ENCODE peak calls at places on chromosome 19, in nine cellular contexts. One of them, this sample, is unnamed.
A peak's percentile ranks its signal among the peaks of the same experiment; 100 is the strongest.

GRCh38 chr19:47613165-47614146 is 4.5 kb downstream of the BICRA start:
- DNase-seq in AG09309: no peak
- DNase-seq in CD4-positive, alpha-beta T cell: no peak
- DNase-seq in brain microvascular endothelial cell: peak; percentile 49
- DNase-seq in B cell: no peak
- DNase-seq in progenitor cell of endocrine pancreas: no peak
- DNase-seq in cardiac muscle cell: peak; percentile 60
- DNase-seq in thoracic aorta: no peak
- DNase-seq in tibial artery: no peak
- DNase-seq in this sample: no peak

GRCh38 chr19:21474671-21475181 is 30.7 kb upstream of the ZNF429 start:
- DNase-seq in AG09309: no peak
- DNase-seq in thoracic aorta: peak; percentile 20
- DNase-seq in cardiac muscle cell: peak; percentile 92
- DNase-seq in tibial artery: peak; percentile 85
- DNase-seq in CD4-positive, alpha-beta T cell: peak; percentile 61
- DNase-seq in progenitor cell of endocrine pancreas: peak; percentile 90
- DNase-seq in B cell: peak; percentile 83
- DNase-seq in brain microvascular endothelial cell: peak; percentile 32
- DNase-seq in this sample: peak; percentile 55

GRCh38 chr19:46821512-46822359 is 28.9 kb downstream of the AP2S1 start:
- DNase-seq in brain microvascular endothelial cell: no peak
- DNase-seq in CD4-positive, alpha-beta T cell: peak; percentile 33
- DNase-seq in cardiac muscle cell: no peak
- DNase-seq in thoracic aorta: no peak
- DNase-seq in AG09309: no peak
- DNase-seq in tibial artery: no peak
- DNase-seq in progenitor cell of endocrine pancreas: no peak
- DNase-seq in B cell: peak; percentile 83
- DNase-seq in this sample: peak; percentile 62

GRCh38 chr19:51959791-51960190 is 26.8 kb downstream of the ZNF350 start:
- DNase-seq in thoracic aorta: no peak
- DNase-seq in B cell: no peak
- DNase-seq in tibial artery: no peak
- DNase-seq in CD4-positive, alpha-beta T cell: no peak
- DNase-seq in AG09309: no peak
- DNase-seq in cardiac muscle cell: no peak
- DNase-seq in brain microvascular endothelial cell: no peak
- DNase-seq in progenitor cell of endocrine pancreas: no peak
- DNase-seq in this sample: no peak

GRCh38 chr19:52734340-52734892 is 428 bp downstream of the ZNF611 start:
- DNase-seq in CD4-positive, alpha-beta T cell: no peak
- DNase-seq in cardiac muscle cell: peak; percentile 34
- DNase-seq in B cell: no peak
- DNase-seq in brain microvascular endothelial cell: peak; percentile 32
- DNase-seq in progenitor cell of endocrine pancreas: no peak
- DNase-seq in tibial artery: no peak
- DNase-seq in AG09309: no peak
- DNase-seq in thoracic aorta: no peak
- DNase-seq in this sample: peak; percentile 41

GRCh38 chr19:3184847-3185481 is 766 bp upstream of the NCLN start:
- DNase-seq in brain microvascular endothelial cell: peak; percentile 75
- DNase-seq in thoracic aorta: peak; percentile 31
- DNase-seq in progenitor cell of endocrine pancreas: no peak
- DNase-seq in AG09309: peak; percentile 8
- DNase-seq in CD4-positive, alpha-beta T cell: peak; percentile 76
- DNase-seq in cardiac muscle cell: peak; percentile 82
- DNase-seq in tibial artery: no peak
- DNase-seq in B cell: no peak
- DNase-seq in this sample: no peak

GRCh38 chr19:4967738-4968461 is 1.0 kb upstream of the KDM4B start:
- DNase-seq in brain microvascular endothelial cell: no peak
- DNase-seq in AG09309: peak; percentile 75
- DNase-seq in B cell: no peak
- DNase-seq in thoracic aorta: no peak
- DNase-seq in cardiac muscle cell: no peak
- DNase-seq in tibial artery: no peak
- DNase-seq in progenitor cell of endocrine pancreas: no peak
- DNase-seq in CD4-positive, alpha-beta T cell: no peak
- DNase-seq in this sample: no peak

GRCh38 chr19:17136617-17137016 is 61.0 kb downstream of the MYO9B start:
- DNase-seq in brain microvascular endothelial cell: no peak
- DNase-seq in B cell: no peak
- DNase-seq in AG09309: no peak
- DNase-seq in CD4-positive, alpha-beta T cell: no peak
- DNase-seq in tibial artery: no peak
- DNase-seq in thoracic aorta: no peak
- DNase-seq in progenitor cell of endocrine pancreas: no peak
- DNase-seq in cardiac muscle cell: no peak
- DNase-seq in this sample: no peak

GRCh38 chr19:16461630-16462051 is 10.1 kb downstream of the EPS15L1 start:
- DNase-seq in AG09309: no peak
- DNase-seq in thoracic aorta: no peak
- DNase-seq in B cell: no peak
- DNase-seq in progenitor cell of endocrine pancreas: no peak
- DNase-seq in cardiac muscle cell: no peak
- DNase-seq in CD4-positive, alpha-beta T cell: no peak
- DNase-seq in tibial artery: no peak
- DNase-seq in brain microvascular endothelial cell: no peak
- DNase-seq in this sample: no peak

GRCh38 chr19:4390017-4390861 is 10.1 kb downstream of the SH3GL1 start:
- DNase-seq in tibial artery: peak; percentile 76
- DNase-seq in thoracic aorta: no peak
- DNase-seq in brain microvascular endothelial cell: no peak
- DNase-seq in AG09309: no peak
- DNase-seq in B cell: no peak
- DNase-seq in CD4-positive, alpha-beta T cell: no peak
- DNase-seq in cardiac muscle cell: peak; percentile 88
- DNase-seq in progenitor cell of endocrine pancreas: no peak
- DNase-seq in this sample: no peak

GRCh38 chr19:4499855-4500254 is 18.4 kb downstream of the PLIN4 start:
- DNase-seq in CD4-positive, alpha-beta T cell: no peak
- DNase-seq in thoracic aorta: no peak
- DNase-seq in tibial artery: no peak
- DNase-seq in cardiac muscle cell: no peak
- DNase-seq in B cell: no peak
- DNase-seq in progenitor cell of endocrine pancreas: no peak
- DNase-seq in brain microvascular endothelial cell: no peak
- DNase-seq in AG09309: no peak
- DNase-seq in this sample: no peak

GRCh38 chr19:15379996-15380647 is 535 bp upstream of the AKAP8 start:
- DNase-seq in cardiac muscle cell: peak; percentile 69
- DNase-seq in progenitor cell of endocrine pancreas: no peak
- DNase-seq in AG09309: no peak
- DNase-seq in thoracic aorta: no peak
- DNase-seq in CD4-positive, alpha-beta T cell: no peak
- DNase-seq in brain microvascular endothelial cell: peak; percentile 12
- DNase-seq in tibial artery: no peak
- DNase-seq in B cell: no peak
- DNase-seq in this sample: peak; percentile 72

GRCh38 chr19:51693819-51694218 is 689 bp downstream of the SPACA6 start:
- DNase-seq in cardiac muscle cell: no peak
- DNase-seq in thoracic aorta: no peak
- DNase-seq in progenitor cell of endocrine pancreas: no peak
- DNase-seq in B cell: no peak
- DNase-seq in tibial artery: no peak
- DNase-seq in AG09309: no peak
- DNase-seq in brain microvascular endothelial cell: no peak
- DNase-seq in CD4-positive, alpha-beta T cell: no peak
- DNase-seq in this sample: no peak

GRCh38 chr19:53977429-53977990 is 13.9 kb upstream of the CACNG6 start:
- DNase-seq in AG09309: peak; percentile 37
- DNase-seq in thoracic aorta: peak; percentile 62
- DNase-seq in CD4-positive, alpha-beta T cell: peak; percentile 58
- DNase-seq in progenitor cell of endocrine pancreas: peak; percentile 55
- DNase-seq in B cell: peak; percentile 77
- DNase-seq in brain microvascular endothelial cell: peak; percentile 85
- DNase-seq in tibial artery: peak; percentile 78
- DNase-seq in cardiac muscle cell: peak; percentile 91
- DNase-seq in this sample: peak; percentile 68

GRCh38 chr19:15779756-15780476 is 7.5 kb upstream of the OR10H5 start:
- DNase-seq in thoracic aorta: peak; percentile 21
- DNase-seq in AG09309: no peak
- DNase-seq in progenitor cell of endocrine pancreas: no peak
- DNase-seq in brain microvascular endothelial cell: no peak
- DNase-seq in cardiac muscle cell: no peak
- DNase-seq in CD4-positive, alpha-beta T cell: no peak
- DNase-seq in B cell: no peak
- DNase-seq in tibial artery: peak; percentile 82
- DNase-seq in this sample: no peak

GRCh38 chr19:49490287-49491029 is 3.0 kb downstream of the RPL13A start:
- DNase-seq in brain microvascular endothelial cell: no peak
- DNase-seq in thoracic aorta: no peak
- DNase-seq in tibial artery: no peak
- DNase-seq in CD4-positive, alpha-beta T cell: no peak
- DNase-seq in B cell: no peak
- DNase-seq in progenitor cell of endocrine pancreas: no peak
- DNase-seq in AG09309: no peak
- DNase-seq in cardiac muscle cell: no peak
- DNase-seq in this sample: no peak

GRCh38 chr19:49491030-49491803 is 3.8 kb downstream of the RPL13A start:
- DNase-seq in brain microvascular endothelial cell: no peak
- DNase-seq in thoracic aorta: no peak
- DNase-seq in B cell: no peak
- DNase-seq in cardiac muscle cell: no peak
- DNase-seq in AG09309: no peak
- DNase-seq in progenitor cell of endocrine pancreas: no peak
- DNase-seq in tibial artery: no peak
- DNase-seq in CD4-positive, alpha-beta T cell: no peak
- DNase-seq in this sample: no peak

GRCh38 chr19:49488863-49489537 is 1.6 kb downstream of the RPL13A start:
- DNase-seq in CD4-positive, alpha-beta T cell: no peak
- DNase-seq in cardiac muscle cell: no peak
- DNase-seq in AG09309: no peak
- DNase-seq in B cell: no peak
- DNase-seq in tibial artery: no peak
- DNase-seq in thoracic aorta: no peak
- DNase-seq in progenitor cell of endocrine pancreas: no peak
- DNase-seq in brain microvascular endothelial cell: no peak
- DNase-seq in this sample: no peak

GRCh38 chr19:49488046-49488862 is 846 bp downstream of the RPL13A start:
- DNase-seq in thoracic aorta: no peak
- DNase-seq in tibial artery: no peak
- DNase-seq in CD4-positive, alpha-beta T cell: no peak
- DNase-seq in cardiac muscle cell: no peak
- DNase-seq in progenitor cell of endocrine pancreas: no peak
- DNase-seq in AG09309: no peak
- DNase-seq in brain microvascular endothelial cell: no peak
- DNase-seq in B cell: peak; percentile 27
- DNase-seq in this sample: no peak

GRCh38 chr19:49489601-49490167 is 2.3 kb downstream of the RPL13A start:
- DNase-seq in brain microvascular endothelial cell: no peak
- DNase-seq in B cell: no peak
- DNase-seq in progenitor cell of endocrine pancreas: no peak
- DNase-seq in tibial artery: no peak
- DNase-seq in thoracic aorta: no peak
- DNase-seq in AG09309: no peak
- DNase-seq in cardiac muscle cell: no peak
- DNase-seq in CD4-positive, alpha-beta T cell: no peak
- DNase-seq in this sample: no peak
- TF ChIP-seq CTCF in brain microvascular endothelial cell: no peak
- TF ChIP-seq CTCF in B cell: peak; percentile 31
- TF ChIP-seq CTCF in progenitor cell of endocrine pancreas: no peak
- TF ChIP-seq CTCF in tibial artery: no peak
- TF ChIP-seq CTCF in thoracic aorta: no peak
- TF ChIP-seq CTCF in AG09309: no peak
- TF ChIP-seq CTCF in cardiac muscle cell: no peak
- TF ChIP-seq CTCF in CD4-positive, alpha-beta T cell: no peak
- TF ChIP-seq CTCF in this sample: peak; percentile 25

GRCh38 chr19:23065306-23065705 is 51.5 kb upstream of the ZNF730 start:
- DNase-seq in thoracic aorta: no peak
- DNase-seq in CD4-positive, alpha-beta T cell: no peak
- DNase-seq in cardiac muscle cell: no peak
- DNase-seq in progenitor cell of endocrine pancreas: no peak
- DNase-seq in AG09309: no peak
- DNase-seq in B cell: no peak
- DNase-seq in brain microvascular endothelial cell: no peak
- DNase-seq in tibial artery: no peak
- DNase-seq in this sample: no peak

GRCh38 chr19:23071087-23071511 is 45.7 kb upstream of the ZNF730 start:
- DNase-seq in B cell: peak; percentile 14
- DNase-seq in AG09309: no peak
- DNase-seq in CD4-positive, alpha-beta T cell: no peak
- DNase-seq in tibial artery: no peak
- DNase-seq in brain microvascular endothelial cell: peak; percentile 17
- DNase-seq in thoracic aorta: no peak
- DNase-seq in cardiac muscle cell: no peak
- DNase-seq in progenitor cell of endocrine pancreas: no peak
- DNase-seq in this sample: peak; percentile 33

GRCh38 chr19:23075031-23075733 is 41.6 kb upstream of the ZNF730 start:
- DNase-seq in tibial artery: no peak
- DNase-seq in cardiac muscle cell: peak; percentile 85
- DNase-seq in progenitor cell of endocrine pancreas: peak; percentile 71
- DNase-seq in brain microvascular endothelial cell: peak; percentile 60
- DNase-seq in thoracic aorta: no peak
- DNase-seq in AG09309: peak; percentile 16
- DNase-seq in CD4-positive, alpha-beta T cell: no peak
- DNase-seq in B cell: peak; percentile 11
- DNase-seq in this sample: peak; percentile 34

GRCh38 chr19:23070353-23070781 is 46.5 kb upstream of the ZNF730 start:
- DNase-seq in thoracic aorta: no peak
- DNase-seq in cardiac muscle cell: no peak
- DNase-seq in tibial artery: no peak
- DNase-seq in AG09309: no peak
- DNase-seq in B cell: peak; percentile 16
- DNase-seq in progenitor cell of endocrine pancreas: no peak
- DNase-seq in brain microvascular endothelial cell: peak; percentile 46
- DNase-seq in CD4-positive, alpha-beta T cell: no peak
- DNase-seq in this sample: peak; percentile 35
- TF ChIP-seq CTCF in thoracic aorta: peak; percentile 59
- TF ChIP-seq CTCF in cardiac muscle cell: peak; percentile 57
- TF ChIP-seq CTCF in tibial artery: no peak
- TF ChIP-seq CTCF in AG09309: peak; percentile 62
- TF ChIP-seq CTCF in B cell: peak; percentile 31
- TF ChIP-seq CTCF in progenitor cell of endocrine pancreas: no peak
- TF ChIP-seq CTCF in brain microvascular endothelial cell: peak; percentile 70
- TF ChIP-seq CTCF in CD4-positive, alpha-beta T cell: no peak
- TF ChIP-seq CTCF in this sample: no peak

DNA sequence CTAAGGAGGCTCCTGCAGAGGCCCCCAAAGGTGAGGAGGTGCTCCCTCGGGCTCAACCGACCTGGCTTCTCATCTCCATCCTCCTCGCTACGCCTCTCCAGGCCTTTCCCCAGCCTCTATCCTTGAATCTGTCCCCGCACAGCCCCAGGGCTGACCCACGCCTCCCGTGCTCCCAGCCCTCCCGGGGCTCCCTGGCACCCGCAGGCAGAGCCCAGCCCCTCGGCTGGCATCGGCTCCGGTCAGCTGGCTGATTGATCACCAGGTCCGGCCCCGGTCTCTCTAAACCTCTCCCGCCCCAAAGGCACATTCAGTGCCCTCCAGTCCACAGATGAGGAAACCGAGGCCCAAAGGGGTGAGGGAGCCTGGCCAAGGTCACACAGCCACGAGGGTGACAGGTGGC is 2.5 kb downstream of the MYBPC2 start:
- DNase-seq in progenitor cell of endocrine pancreas: no peak
- DNase-seq in brain microvascular endothelial cell: no peak
- DNase-seq in AG09309: no peak
- DNase-seq in B cell: no peak
- DNase-seq in tibial artery: no peak
- DNase-seq in cardiac muscle cell: no peak
- DNase-seq in CD4-positive, alpha-beta T cell: no peak
- DNase-seq in thoracic aorta: no peak
- DNase-seq in this sample: no peak
- TF ChIP-seq CTCF in progenitor cell of endocrine pancreas: no peak
- TF ChIP-seq CTCF in brain microvascular endothelial cell: no peak
- TF ChIP-seq CTCF in AG09309: no peak
- TF ChIP-seq CTCF in B cell: no peak
- TF ChIP-seq CTCF in tibial artery: no peak
- TF ChIP-seq CTCF in cardiac muscle cell: no peak
- TF ChIP-seq CTCF in CD4-positive, alpha-beta T cell: no peak
- TF ChIP-seq CTCF in thoracic aorta: no peak
- TF ChIP-seq CTCF in this sample: no peak

GRCh38 chr19:2079076-2079864 is 16.9 kb downstream of the MOB3A start:
- DNase-seq in B cell: no peak
- DNase-seq in AG09309: no peak
- DNase-seq in thoracic aorta: no peak
- DNase-seq in tibial artery: no peak
- DNase-seq in progenitor cell of endocrine pancreas: no peak
- DNase-seq in CD4-positive, alpha-beta T cell: no peak
- DNase-seq in cardiac muscle cell: no peak
- DNase-seq in brain microvascular endothelial cell: no peak
- DNase-seq in this sample: no peak
- TF ChIP-seq CTCF in B cell: no peak
- TF ChIP-seq CTCF in AG09309: no peak
- TF ChIP-seq CTCF in thoracic aorta: no peak
- TF ChIP-seq CTCF in tibial artery: no peak
- TF ChIP-seq CTCF in progenitor cell of endocrine pancreas: no peak
- TF ChIP-seq CTCF in CD4-positive, alpha-beta T cell: no peak
- TF ChIP-seq CTCF in cardiac muscle cell: no peak
- TF ChIP-seq CTCF in brain microvascular endothelial cell: no peak
- TF ChIP-seq CTCF in this sample: no peak